ENCODE peak calls at places on chromosomes 6 and 20, in four cellular contexts. V is GM12878, G is mucosa of descending colon, O is left lung. R is an unnamed sample.

GRCh38 chr6:79702701-79703100 is 71.6 kb downstream of the SH3BGRL2 start:
- ATAC-seq in V (peak), O (no peak), G (no peak), R (no peak)

GRCh38 chr6:110486756-110487155 is 10.3 kb upstream of the SLC22A16 start:
- ATAC-seq in G (no peak), V (no peak), O (no peak), R (no peak)

GRCh38 chr20:41347523-41348429 is 7.2 kb downstream of the LPIN3 start:
- ATAC-seq in O (no peak), G (no peak), V (no peak), R (no peak)

GRCh38 chr6:16540804-16541752 is 220.2 kb downstream of the ATXN1 start:
- ATAC-seq in O (peak), V (peak), G (peak), R (no peak)

GRCh38 chr6:169489642-169490408 is 212.0 kb downstream of the WDR27 start:
- ATAC-seq in V (no peak), G (no peak), O (peak), R (no peak)

GRCh38 chr20:47576516-47577033 is 74.9 kb downstream of the NCOA3 start:
- ATAC-seq in V (peak), G (peak), O (peak), R (peak)

GRCh38 chr6:90065173-90065572 is 170.9 kb downstream of the GJA10 start:
- ATAC-seq in O (no peak), V (no peak), G (no peak), R (no peak)

GRCh38 chr20:11917663-11918062 is at the start of gene BTBD3:
- ATAC-seq in V (peak), O (peak), G (peak), R (peak)

GRCh38 chr6:146775227-146775626 is 176.5 kb downstream of the ADGB start:
- ATAC-seq in V (no peak), O (no peak), G (no peak), R (no peak)

GRCh38 chr6:102300350-102300749 is 906.8 kb downstream of the GRIK2 start:
- ATAC-seq in O (no peak), V (no peak), G (no peak), R (no peak)

GRCh38 chr6:131443014-131443413 is 130.0 kb upstream of the ARG1 start:
- ATAC-seq in V (no peak), O (no peak), G (no peak), R (no peak)

GRCh38 chr20:20317195-20318113 is 50.5 kb upstream of the INSM1 start:
- ATAC-seq in O (no peak), V (peak), G (peak), R (no peak)

GRCh38 chr6:20640181-20640580 is 105.9 kb downstream of the CDKAL1 start:
- ATAC-seq in O (no peak), V (no peak), G (no peak), R (no peak)

GRCh38 chr20:20075032-20075431 is 22.7 kb downstream of the CFAP61 start:
- ATAC-seq in O (no peak), V (no peak), G (no peak), R (no peak)

GRCh38 chr6:85344996-85345395 is 104.9 kb upstream of the NT5E start:
- ATAC-seq in G (no peak), V (no peak), O (peak), R (peak)

GRCh38 chr6:104957301-104958177 is 632 bp downstream of the LIN28B start:
- ATAC-seq in G (no peak), O (no peak), V (peak), R (no peak)

GRCh38 chr6:25229671-25230321 is 49.4 kb upstream of the CARMIL1 start:
- ATAC-seq in G (no peak), V (no peak), O (peak), R (no peak)

GRCh38 chr6:37139223-37139962 is 30.6 kb upstream of the PIM1 start:
- ATAC-seq in V (no peak), O (no peak), G (no peak), R (no peak)

GRCh38 chr6:114342086-114342825 is 567 bp downstream of the HS3ST5 start:
- ATAC-seq in V (peak), O (peak), G (peak), R (peak)

GRCh38 chr6:170205534-170206316 is 85.2 kb downstream of the DLL1 start:
- ATAC-seq in G (no peak), V (no peak), O (no peak), R (no peak)

GRCh38 chr20:10609276-10609675 is 64.5 kb downstream of the JAG1 start:
- ATAC-seq in G (peak), V (no peak), O (peak), R (no peak)

GRCh38 chr6:130724089-130724488 is 103.1 kb upstream of the SMLR1 start:
- ATAC-seq in G (no peak), O (no peak), V (no peak), R (no peak)

GRCh38 chr6:37109714-37110454 is 60.1 kb upstream of the PIM1 start:
- ATAC-seq in V (no peak), O (peak), G (no peak), R (no peak)

GRCh38 chr6:137358273-137358672 is 135.9 kb downstream of the OLIG3 start:
- ATAC-seq in V (no peak), O (no peak), G (no peak), R (no peak)

GRCh38 chr6:3749390-3749978 is 2.0 kb downstream of the PXDC1 start:
- ATAC-seq in V (no peak), G (peak), O (peak), R (peak)

GRCh38 chr6:90493332-90493731 is 93.5 kb downstream of the MAP3K7 start:
- ATAC-seq in V (no peak), O (no peak), G (no peak), R (no peak)

GRCh38 chr6:36035240-36035639 is 7.6 kb downstream of the MAPK14 start:
- ATAC-seq in V (peak), O (peak), G (no peak), R (no peak)

GRCh38 chr6:110541701-110542309 is 65.4 kb upstream of the SLC22A16 start:
- ATAC-seq in O (no peak), G (no peak), V (no peak), R (no peak)

GRCh38 chr20:46583411-46584214 is 33.2 kb upstream of the OCSTAMP start:
- ATAC-seq in G (no peak), O (no peak), V (no peak), R (no peak)

GRCh38 chr20:45153756-45154155 is 20.9 kb upstream of the PI3 start:
- ATAC-seq in V (peak), O (peak), G (no peak), R (no peak)

GRCh38 chr6:132964868-132965382 is 150.6 kb downstream of the RPS12 start:
- ATAC-seq in G (no peak), V (no peak), O (no peak), R (no peak)

GRCh38 chr6:63816979-63817436 is 181.4 kb downstream of the PHF3 start:
- ATAC-seq in O (no peak), V (peak), G (no peak), R (no peak)

GRCh38 chr20:59047938-59048680 is 5.5 kb upstream of the PRELID3B start:
- ATAC-seq in O (peak), V (no peak), G (peak), R (peak)

GRCh38 chr6:131015630-131016263 is 47.3 kb downstream of the EPB41L2 start:
- ATAC-seq in O (peak), G (peak), V (peak), R (no peak)

GRCh38 chr6:166765234-166765541 is 138.1 kb upstream of the RPS6KA2 start:
- ATAC-seq in G (no peak), V (no peak), O (no peak), R (no peak)